ENCODE peak calls at places on chromosomes 6 and 20, in eight cellular contexts. O is A549, X is gastrocnemius medialis, Z is NB4, M is GM13977, I is kidney, D is thoracic aorta, K is heart left ventricle. W is an unnamed sample.

GRCh38 chr6:167130712-167131684 is 8.1 kb downstream of the CCR6 start:
- DNase-seq in M (peak), D (no peak), X (no peak), K (no peak), I (no peak), O (no peak), Z (no peak), W (no peak)

GRCh38 chr6:124858564-124858963 is 103.7 kb upstream of the RNF217 start:
- DNase-seq in X (no peak), Z (no peak), K (no peak), I (no peak), D (no peak), O (no peak), M (no peak), W (no peak)

GRCh38 chr6:160810238-160810637 is 108.2 kb downstream of the PLG start:
- DNase-seq in X (no peak), D (no peak), M (no peak), O (no peak), I (no peak), K (no peak), Z (peak), W (peak)

GRCh38 chr20:62995481-62995880 is 11.3 kb downstream of the BHLHE23 start:
- DNase-seq in X (no peak), M (no peak), Z (no peak), D (no peak), I (no peak), O (no peak), K (no peak), W (no peak)

GRCh38 chr6:123594776-123595175 is 42.0 kb downstream of the TRDN start:
- DNase-seq in Z (no peak), K (no peak), M (no peak), I (no peak), X (no peak), D (no peak), O (no peak), W (no peak)

GRCh38 chr6:96505363-96505762 is 16.2 kb upstream of the UFL1 start:
- DNase-seq in D (no peak), Z (no peak), I (no peak), M (no peak), K (no peak), X (no peak), O (no peak), W (no peak)

GRCh38 chr20:9617940-9618339 is 103.5 kb downstream of the LAMP5 start:
- DNase-seq in I (no peak), K (no peak), Z (peak), X (no peak), O (peak), M (no peak), D (no peak), W (peak)

GRCh38 chr6:12569646-12570045 is 146.9 kb upstream of the PHACTR1 start:
- DNase-seq in O (no peak), Z (no peak), X (no peak), M (no peak), K (no peak), D (no peak), I (no peak), W (no peak)

GRCh38 chr20:11178946-11179654 is 505.3 kb upstream of the JAG1 start:
- DNase-seq in D (no peak), O (peak), I (no peak), M (no peak), K (no peak), Z (no peak), X (no peak), W (peak)

GRCh38 chr6:49553353-49553752 is 2.9 kb downstream of the C6orf141 start:
- DNase-seq in M (no peak), O (no peak), Z (no peak), K (no peak), X (no peak), D (no peak), I (no peak), W (peak)

GRCh38 chr6:142058216-142058925 is 74.4 kb upstream of the GJE1 start:
- DNase-seq in D (no peak), K (no peak), M (no peak), Z (no peak), I (no peak), O (no peak), X (no peak), W (no peak)

GRCh38 chr6:24721461-24722215 is 2.7 kb upstream of the C6orf62 start:
- DNase-seq in X (no peak), Z (no peak), O (peak), D (peak), K (peak), M (peak), I (no peak), W (no peak)

GRCh38 chr6:35728663-35729348 is 8.0 kb upstream of the ARMC12 start:
- DNase-seq in O (no peak), D (no peak), X (peak), I (peak), K (peak), M (no peak), Z (peak), W (peak)

GRCh38 chr20:10651227-10651990 is 22.4 kb downstream of the JAG1 start:
- DNase-seq in X (no peak), O (no peak), M (no peak), Z (no peak), K (peak), D (no peak), I (no peak), W (peak)

GRCh38 chr6:88641178-88641903 is 322.1 kb downstream of the RNGTT start:
- DNase-seq in K (no peak), M (peak), O (no peak), Z (no peak), I (no peak), X (no peak), D (no peak), W (no peak)

GRCh38 chr6:32972353-32973143 is 4.2 kb downstream of the BRD2 start:
- DNase-seq in I (peak), Z (peak), K (peak), O (peak), X (peak), M (peak), D (no peak), W (no peak)

GRCh38 chr20:63739129-63740069 is at the start of gene SLC2A4RG:
- DNase-seq in X (peak), I (peak), D (no peak), K (peak), M (peak), O (peak), Z (peak), W (peak)

GRCh38 chr6:107032051-107032450 is 4.1 kb downstream of the MTRES1 start:
- DNase-seq in D (no peak), M (no peak), Z (no peak), X (no peak), K (no peak), O (no peak), I (no peak), W (no peak)

GRCh38 chr6:11500008-11500407 is 37.5 kb upstream of the TMEM170B start:
- DNase-seq in M (no peak), O (no peak), Z (no peak), I (no peak), K (no peak), D (no peak), X (no peak), W (peak)

GRCh38 chr6:44966449-44967091 is 361.6 kb upstream of the RUNX2 start:
- DNase-seq in O (peak), X (no peak), I (no peak), M (no peak), K (no peak), D (no peak), Z (peak), W (peak)

GRCh38 chr6:99993533-99994251 is at the start of gene MCHR2:
- DNase-seq in K (no peak), Z (no peak), I (no peak), M (no peak), D (no peak), O (no peak), X (no peak), W (no peak)

GRCh38 chr6:90818163-90818562 is 231.3 kb upstream of the MAP3K7 start:
- DNase-seq in D (no peak), O (no peak), X (no peak), I (no peak), M (no peak), K (no peak), Z (no peak), W (peak)

GRCh38 chr6:75467906-75468460 is 25.6 kb downstream of the FILIP1 start:
- DNase-seq in M (no peak), X (no peak), D (no peak), I (no peak), Z (no peak), O (no peak), K (no peak), W (no peak)

GRCh38 chr20:20360464-20360863 is 7.4 kb upstream of the INSM1 start:
- DNase-seq in M (peak), O (peak), D (no peak), Z (peak), K (no peak), X (no peak), I (no peak), W (peak)

GRCh38 chr6:101706576-101706975 is 313.1 kb downstream of the GRIK2 start:
- DNase-seq in D (no peak), I (no peak), Z (no peak), X (no peak), K (no peak), O (no peak), M (no peak), W (no peak)

GRCh38 chr6:111864138-111865048 is 8.9 kb downstream of the FYN start:
- DNase-seq in X (no peak), K (no peak), D (no peak), M (no peak), O (no peak), I (no peak), Z (no peak), W (no peak)

GRCh38 chr6:163218361-163218894 is 196.1 kb upstream of the QKI start:
- DNase-seq in I (no peak), K (no peak), D (no peak), Z (no peak), M (no peak), O (no peak), X (no peak), W (no peak)

GRCh38 chr6:70180904-70181599 is 121.8 kb downstream of the COL9A1 start:
- DNase-seq in M (peak), X (no peak), K (no peak), I (no peak), Z (no peak), O (no peak), D (no peak), W (no peak)

GRCh38 chr6:142702501-142703460 is 242.2 kb downstream of the HIVEP2 start:
- DNase-seq in M (peak), Z (peak), D (no peak), I (no peak), O (no peak), K (peak), X (peak), W (no peak)

GRCh38 chr6:69894578-69895347 is 28.4 kb downstream of the COL19A1 start:
- DNase-seq in K (no peak), Z (peak), M (no peak), I (no peak), O (no peak), X (no peak), D (no peak), W (peak)

GRCh38 chr20:289693-290080 is 863 bp downstream of the C20orf96 start:
- DNase-seq in M (no peak), D (no peak), Z (no peak), I (peak), K (no peak), O (no peak), X (no peak), W (no peak)

GRCh38 chr6:37988696-37989095 is 169.2 kb downstream of the ZFAND3 start:
- DNase-seq in X (no peak), D (no peak), Z (no peak), K (no peak), I (no peak), O (no peak), M (no peak), W (no peak)

GRCh38 chr20:45835230-45836224 is 1.9 kb downstream of the SNX21 start:
- DNase-seq in M (no peak), Z (peak), D (peak), K (peak), I (peak), O (no peak), X (peak), W (peak)

DNA sequence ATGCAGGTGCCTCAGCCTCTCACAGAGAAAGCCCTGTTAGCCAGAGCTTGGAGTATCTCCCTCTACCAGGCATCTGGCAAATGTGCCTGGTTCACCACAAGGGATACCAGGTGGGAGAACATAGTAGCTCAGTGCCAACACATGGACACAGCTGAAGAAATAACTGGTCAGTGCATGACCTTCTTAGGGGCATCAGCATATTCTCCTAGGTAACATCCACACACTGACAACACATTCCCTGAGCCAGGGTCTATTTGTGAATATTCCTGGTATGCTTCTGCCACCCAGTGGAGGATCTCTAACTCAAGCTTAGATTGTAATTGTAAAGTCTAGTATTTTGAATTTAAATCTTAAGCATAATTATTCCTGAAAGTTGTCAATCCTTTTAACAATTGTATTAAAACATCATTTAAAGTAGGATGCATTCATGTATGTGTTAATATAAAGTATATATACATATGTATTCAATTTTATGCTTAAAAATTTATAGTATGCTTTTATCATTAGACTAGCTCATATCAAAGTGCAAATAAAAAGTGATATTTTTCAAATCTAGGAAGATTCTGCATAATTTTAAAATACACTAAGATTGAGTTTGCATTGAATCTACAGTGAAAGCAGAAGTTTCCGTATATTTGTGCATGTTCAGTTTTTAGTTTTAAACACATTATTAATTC is 45.3 kb upstream of the COL21A1 start:
- DNase-seq in Z (peak), I (no peak), X (no peak), O (peak), K (no peak), M (peak), D (no peak), W (peak)
- TF ChIP-seq CTCF in Z (peak), I (peak), X (peak), O (peak), K (peak), M (peak), D (peak), W (peak)

GRCh38 chr20:23096073-23096472 is 9.9 kb upstream of the CD93 start:
- DNase-seq in K (no peak), D (no peak), O (no peak), Z (no peak), I (no peak), X (no peak), M (no peak), W (no peak)

GRCh38 chr20:23094213-23094896 is 8.2 kb upstream of the CD93 start:
- DNase-seq in O (no peak), K (no peak), M (no peak), D (no peak), X (no peak), I (peak), Z (no peak), W (no peak)

GRCh38 chr20:23096986-23097520 is 10.9 kb upstream of the CD93 start:
- DNase-seq in O (no peak), X (no peak), D (no peak), Z (no peak), I (peak), M (no peak), K (no peak), W (peak)

GRCh38 chr20:23094927-23095326 is 8.8 kb upstream of the CD93 start:
- DNase-seq in Z (no peak), D (no peak), O (no peak), K (no peak), X (no peak), I (no peak), M (no peak), W (peak)

DNA sequence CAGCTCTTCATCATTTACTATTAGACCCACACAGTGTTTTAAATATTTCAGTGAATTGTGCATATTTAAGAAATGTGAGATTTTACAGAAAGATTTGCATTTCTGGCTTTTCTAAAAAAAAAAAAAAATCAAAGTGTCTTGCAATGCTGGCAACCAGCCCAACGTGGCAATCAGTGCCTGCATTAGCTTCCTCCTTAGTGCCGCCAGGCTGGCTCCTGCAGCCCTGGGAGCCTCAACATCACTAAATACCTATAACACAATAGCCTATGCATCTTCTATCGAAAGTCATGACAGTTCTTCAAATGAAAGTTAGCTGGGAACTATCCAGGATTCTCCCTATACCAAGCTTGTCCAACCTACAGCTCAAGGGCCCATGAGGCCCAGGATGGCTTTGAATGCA is 9.4 kb upstream of the CD93 start:
- DNase-seq in M (no peak), O (no peak), I (peak), Z (no peak), X (no peak), D (no peak), K (no peak), W (peak)
- TF ChIP-seq CTCF in M (no peak), O (no peak), I (no peak), Z (no peak), X (no peak), D (no peak), K (no peak), W (no peak)

DNA sequence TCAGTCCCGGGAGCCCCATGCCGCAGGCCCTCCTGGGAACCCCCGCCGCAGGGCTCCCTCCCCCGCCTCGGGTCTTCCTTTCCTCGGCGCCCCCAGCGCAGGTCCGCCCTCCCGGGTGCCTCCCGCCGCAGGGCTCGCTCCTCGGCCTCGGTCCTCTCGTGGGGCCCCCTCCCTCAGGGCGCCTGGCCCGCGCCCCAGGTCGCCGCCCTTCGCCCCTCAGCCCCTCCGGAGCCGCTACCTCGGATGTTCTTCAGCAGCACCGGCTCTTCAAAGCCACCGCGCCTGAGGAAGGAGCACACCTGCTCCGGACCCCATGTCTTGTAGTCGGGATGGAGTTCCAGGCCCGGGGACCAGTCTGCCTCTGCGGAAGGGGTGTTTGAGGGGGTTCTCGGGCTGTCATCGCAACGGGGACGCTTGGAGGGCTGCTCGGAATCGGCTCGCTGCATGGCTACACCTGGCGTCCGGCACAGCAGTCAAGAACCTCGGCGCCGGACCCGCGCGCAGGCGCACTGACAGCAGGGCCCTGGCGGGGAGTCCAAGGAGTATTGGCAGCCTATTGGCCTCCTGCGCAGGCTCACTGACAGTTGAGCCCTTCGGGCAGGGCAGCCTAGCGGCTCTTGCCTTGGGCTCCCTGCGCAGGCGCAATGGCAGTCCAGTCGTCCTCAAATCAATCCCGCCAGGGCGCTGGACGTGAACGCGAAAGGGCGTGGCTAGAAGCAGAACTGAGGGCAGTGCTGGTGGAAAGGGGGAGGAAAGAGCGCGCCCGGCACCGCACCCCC is at the start of gene SAMHD1:
- DNase-seq in D (peak), Z (peak), M (peak), I (peak), K (peak), O (peak), X (peak), W (peak)
- TF ChIP-seq CTCF in D (no peak), Z (no peak), M (no peak), I (peak), K (no peak), O (no peak), X (no peak), W (no peak)

GRCh38 chr6:98292812-98293211 is 541.6 kb upstream of the POU3F2 start:
- DNase-seq in K (no peak), M (no peak), D (no peak), I (no peak), X (no peak), O (no peak), Z (no peak), W (no peak)

DNA sequence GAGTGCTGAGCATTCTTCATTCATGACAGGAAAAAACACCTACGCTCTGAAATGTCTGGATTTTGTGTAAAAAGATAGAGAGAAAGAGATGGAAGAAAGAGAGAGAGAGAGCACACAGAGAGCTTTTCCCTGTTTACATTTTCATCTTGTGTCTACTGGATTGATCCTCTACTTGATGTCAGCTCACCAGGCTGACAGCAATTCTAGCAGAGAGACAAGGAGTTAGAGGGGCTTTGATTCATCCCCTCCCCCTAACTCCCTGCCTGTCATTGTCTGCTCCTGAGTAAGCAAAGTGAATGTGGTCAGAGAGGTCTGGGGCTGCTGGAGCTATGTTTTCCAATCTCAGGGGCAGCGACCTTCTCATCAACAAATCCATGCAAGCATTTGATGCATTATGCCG is 538.6 kb upstream of the POU3F2 start:
- DNase-seq in X (no peak), O (no peak), K (no peak), Z (no peak), M (no peak), I (no peak), D (no peak), W (no peak)
- TF ChIP-seq CTCF in X (no peak), O (no peak), K (no peak), Z (no peak), M (no peak), I (no peak), D (no peak), W (no peak)